ENCODE peak calls at places on chromosomes 12 and 14, in six cellular contexts. H, L, S, W, C and M are unnamed samples.
A peak's percentile ranks its signal among the peaks of the same experiment; 100 is the strongest.

GRCh38 chr14:101019541-101019940 is 116.0 kb upstream of the RTL1 start:
- DNase-seq in S (peak; percentile 8), W (peak; percentile 7), C (no peak), H (no peak), L (no peak), M (no peak)

GRCh38 chr12:53481957-53482586 is 17.2 kb downstream of the MAP3K12 start:
- DNase-seq in L (no peak), S (no peak), C (no peak), W (no peak), H (no peak), M (no peak)

GRCh38 chr14:100471451-100472093 is 115.6 kb downstream of the BEGAIN start:
- DNase-seq in C (no peak), W (no peak), L (no peak), H (no peak), S (no peak), M (no peak)

GRCh38 chr14:105087963-105088811 is 23.0 kb upstream of the GPR132 start:
- DNase-seq in C (peak; percentile 91), W (peak; percentile 78), L (no peak), H (peak; percentile 14), S (peak; percentile 29), M (no peak)

GRCh38 chr12:13982010-13982409 is 608 bp upstream of the GRIN2B start:
- DNase-seq in L (no peak), S (no peak), W (no peak), H (no peak), C (no peak), M (no peak)

GRCh38 chr12:57395121-57395520 is 35.7 kb downstream of the R3HDM2 start:
- DNase-seq in W (no peak), C (no peak), L (no peak), H (no peak), S (no peak), M (no peak)

GRCh38 chr14:99035712-99036593 is 236.0 kb downstream of the BCL11B start:
- DNase-seq in L (no peak), S (peak; percentile 47), C (peak; percentile 18), H (no peak), W (peak; percentile 87), M (no peak)

GRCh38 chr12:39048395-39048794 is 143.0 kb upstream of the CPNE8 start:
- DNase-seq in S (no peak), C (no peak), L (no peak), H (no peak), W (no peak), M (no peak)

GRCh38 chr12:26810330-26810729 is 22.7 kb downstream of the ITPR2 start:
- DNase-seq in L (no peak), W (peak; percentile 71), S (peak; percentile 54), H (no peak), C (peak; percentile 75), M (no peak)

GRCh38 chr14:51868405-51868804 is 8.0 kb downstream of the GNG2 start:
- DNase-seq in H (no peak), S (no peak), L (no peak), W (no peak), C (no peak), M (no peak)

GRCh38 chr12:93229494-93230310 is 148.0 kb upstream of the NUDT4 start:
- DNase-seq in H (no peak), L (no peak), S (no peak), W (no peak), C (peak; percentile 89), M (no peak)

GRCh38 chr12:76922821-76923315 is 44.0 kb upstream of the CSRP2 start:
- DNase-seq in L (no peak), C (peak; percentile 43), H (no peak), W (no peak), S (no peak), M (no peak)

GRCh38 chr14:34302654-34303053 is 159.4 kb downstream of the SPTSSA start:
- DNase-seq in L (no peak), H (no peak), C (no peak), W (no peak), S (peak; percentile 75), M (no peak)

GRCh38 chr14:68807148-68807600 is 14.3 kb upstream of the ZFP36L1 start:
- DNase-seq in H (no peak), L (peak; percentile 9), W (peak; percentile 56), C (peak; percentile 82), S (peak; percentile 85), M (no peak)

GRCh38 chr12:88595697-88596096 is 15.4 kb upstream of the KITLG start:
- DNase-seq in S (no peak), W (no peak), H (no peak), L (no peak), C (no peak), M (no peak)

GRCh38 chr12:11577658-11578260 is 71.7 kb upstream of the ETV6 start:
- DNase-seq in W (no peak), H (no peak), S (no peak), C (peak; percentile 17), L (no peak), M (no peak)

GRCh38 chr14:100530270-100531072 is 56.7 kb downstream of the BEGAIN start:
- DNase-seq in C (no peak), S (no peak), H (peak; percentile 8), W (peak; percentile 24), L (no peak), M (no peak)

GRCh38 chr12:88111074-88111652 is 30.7 kb downstream of the CEP290 start:
- DNase-seq in W (no peak), C (peak; percentile 55), S (no peak), H (no peak), L (no peak), M (no peak)

GRCh38 chr14:22898302-22898894 is 15.4 kb downstream of the REM2 start:
- DNase-seq in L (no peak), H (no peak), W (no peak), S (no peak), C (peak; percentile 89), M (no peak)

GRCh38 chr12:103634732-103635131 is 47.7 kb downstream of the STAB2 start:
- DNase-seq in S (no peak), C (no peak), H (no peak), L (no peak), W (no peak), M (no peak)